ENCODE peak calls at places on chromosome X, in eight cellular contexts. X is endodermal cell; H is cerebellum; P is frontal cortex; D is GM20000; C is activated CD8-positive, alpha-beta memory T cell treated with anti-CD3 and anti-CD28 coated beads for 24 hours; G is ELR; T is choroid plexus epithelial cell. O is an unnamed sample.

GRCh38 chrX:3638280-3638873 is 75.1 kb downstream of the PRKX start:
- DNase-seq in T (peak), G (peak), P (peak), X (peak), H (peak), C (peak), D (peak), O (no peak)

GRCh38 chrX:9644335-9644734 is 121.3 kb downstream of the GPR143 start:
- DNase-seq in X (no peak), G (no peak), T (no peak), C (peak), H (no peak), P (no peak), D (peak), O (no peak)

GRCh38 chrX:65195621-65196020 is 219.4 kb upstream of the ZC4H2 start:
- DNase-seq in C (no peak), P (no peak), G (no peak), H (no peak), X (no peak), D (no peak), T (no peak), O (no peak)

GRCh38 chrX:48465336-48465933 is 4.6 kb downstream of the SLC38A5 start:
- DNase-seq in H (no peak), D (no peak), G (peak), P (no peak), C (no peak), T (peak), X (no peak), O (no peak)

GRCh38 chrX:154056739-154057367 is 37.2 kb upstream of the IRAK1 start:
- DNase-seq in D (no peak), P (no peak), C (no peak), G (no peak), X (no peak), T (peak), H (no peak), O (no peak)

GRCh38 chrX:11427082-11428033 is 134.1 kb downstream of the AMELX start:
- DNase-seq in C (no peak), P (no peak), H (no peak), D (peak), X (peak), T (peak), G (no peak), O (no peak)

GRCh38 chrX:47198026-47198686 is 4.5 kb downstream of the UBA1 start:
- DNase-seq in H (no peak), G (no peak), D (no peak), C (no peak), X (peak), T (peak), P (no peak), O (no peak)

GRCh38 chrX:121084903-121085611 is 37.6 kb downstream of the GLUD2 start:
- DNase-seq in P (no peak), T (no peak), D (no peak), H (no peak), G (no peak), C (no peak), X (no peak), O (no peak)

GRCh38 chrX:53714580-53715335 is 28.2 kb upstream of the HUWE1 start:
- DNase-seq in D (peak), T (peak), C (peak), X (peak), H (no peak), P (no peak), G (peak), O (no peak)

GRCh38 chrX:8820910-8821527 is 19.8 kb upstream of the FAM9A start:
- DNase-seq in X (peak), P (no peak), T (peak), C (no peak), D (no peak), H (no peak), G (peak), O (no peak)

GRCh38 chrX:84956304-84956703 is 47.4 kb upstream of the APOOL start:
- DNase-seq in G (no peak), X (no peak), H (no peak), C (no peak), P (no peak), D (no peak), T (no peak), O (no peak)

GRCh38 chrX:123203772-123204171 is 19.7 kb downstream of the GRIA3 start:
- DNase-seq in G (no peak), P (no peak), D (no peak), T (no peak), X (no peak), C (no peak), H (no peak), O (no peak)

GRCh38 chrX:20595928-20596550 is 329.3 kb upstream of the RPS6KA3 start:
- DNase-seq in T (peak), C (peak), G (peak), X (no peak), D (no peak), P (no peak), H (no peak), O (no peak)

GRCh38 chrX:85836868-85837267 is 210.5 kb downstream of the CHM start:
- DNase-seq in T (no peak), P (no peak), D (no peak), X (no peak), G (no peak), C (no peak), H (no peak), O (peak)

GRCh38 chrX:47634871-47635575 is 5.3 kb upstream of the CFP start:
- DNase-seq in G (no peak), T (no peak), P (no peak), C (no peak), X (no peak), H (no peak), D (no peak), O (no peak)

GRCh38 chrX:110588164-110588563 is 207.5 kb downstream of the CHRDL1 start:
- DNase-seq in H (no peak), G (no peak), P (no peak), C (no peak), D (no peak), X (no peak), T (no peak), O (no peak)

GRCh38 chrX:1207496-1208025 is 4.9 kb downstream of the CRLF2 start:
- DNase-seq in X (no peak), D (no peak), T (no peak), G (no peak), P (no peak), H (no peak), C (no peak), O (no peak)

GRCh38 chrX:66672106-66672505 is 33.2 kb upstream of the EDA2R start:
- DNase-seq in H (no peak), P (no peak), X (no peak), G (peak), C (no peak), T (no peak), D (no peak), O (no peak)

GRCh38 chrX:73468376-73468775 is 21.5 kb downstream of the CDX4 start:
- DNase-seq in X (no peak), P (no peak), D (no peak), T (no peak), G (no peak), C (no peak), H (no peak), O (no peak)

GRCh38 chrX:84729809-84730208 is 227.6 kb upstream of the HDX start:
- DNase-seq in G (peak), X (peak), C (peak), T (peak), D (peak), P (no peak), H (peak), O (peak)

GRCh38 chrX:16870861-16871584 is 861 bp upstream of the RBBP7 start:
- DNase-seq in C (peak), P (no peak), G (peak), T (no peak), D (no peak), H (no peak), X (peak), O (peak)

GRCh38 chrX:30488092-30488491 is 89.5 kb downstream of the TASL start:
- DNase-seq in D (peak), C (no peak), X (no peak), G (peak), P (no peak), T (peak), H (no peak), O (no peak)

GRCh38 chrX:120672389-120672788 is 42.5 kb upstream of the C1GALT1C1 start:
- DNase-seq in G (peak), X (no peak), P (no peak), H (no peak), C (no peak), T (peak), D (no peak), O (no peak)